ENCODE peak calls at places on chromosomes 4 and X, in four cellular contexts. J, D, W and G are unnamed samples.

GRCh38 chr4:82561745-82562552 is at the start of gene TMEM150C:
- DNase-seq in J (no peak), D (no peak), W (peak; percentile 73), G (no peak)

GRCh38 chr4:1789552-1789951 is 3.5 kb upstream of the FGFR3 start:
- DNase-seq in D (no peak), W (no peak), J (no peak), G (no peak)

GRCh38 chrX:51006068-51006467 is 95.5 kb downstream of the BMP15 start:
- DNase-seq in D (no peak), J (no peak), W (no peak), G (no peak)

GRCh38 chr4:154611833-154612232 is 623 bp downstream of the FGG start:
- DNase-seq in J (no peak), D (no peak), W (no peak), G (no peak)

GRCh38 chr4:38387348-38387747 is 276.7 kb upstream of the KLF3 start:
- DNase-seq in W (no peak), J (peak; percentile 50), D (no peak), G (no peak)

GRCh38 chrX:9542106-9542764 is 77.4 kb downstream of the TBL1X start:
- DNase-seq in D (no peak), J (no peak), W (no peak), G (no peak)

GRCh38 chrX:140709421-140709846 is at the start of gene LINC00632:
- DNase-seq in D (no peak), W (no peak), J (no peak), G (no peak)

GRCh38 chr4:53601251-53601764 is 10.0 kb upstream of the LNX1 start:
- DNase-seq in W (peak; percentile 75), D (no peak), J (peak; percentile 27), G (peak; percentile 48)

GRCh38 chr4:101355767-101356702 is 8.7 kb upstream of the PPP3CA start:
- DNase-seq in W (no peak), D (no peak), J (peak; percentile 81), G (no peak)

GRCh38 chr4:20496078-20496477 is 204.2 kb upstream of the PACRGL start:
- DNase-seq in W (no peak), J (no peak), D (no peak), G (no peak)

GRCh38 chr4:186942745-186943606 is 219.3 kb upstream of the FAT1 start:
- DNase-seq in W (no peak), J (no peak), D (no peak), G (no peak)

GRCh38 chr4:100948911-100949310 is 398.4 kb downstream of the PPP3CA start:
- DNase-seq in W (no peak), D (no peak), J (no peak), G (no peak)

GRCh38 chr4:1351854-1352633 is 5.0 kb downstream of the UVSSA start:
- DNase-seq in J (peak; percentile 52), D (peak; percentile 20), W (peak; percentile 99), G (peak; percentile 68)

GRCh38 chrX:152897216-152898144 is at the start of gene ZNF185:
- DNase-seq in D (no peak), J (no peak), W (peak; percentile 81), G (peak; percentile 47)

GRCh38 chr4:22607382-22607781 is 85.4 kb upstream of the GBA3 start:
- DNase-seq in W (no peak), D (no peak), J (peak; percentile 35), G (peak; percentile 2)

GRCh38 chr4:7134737-7135388 is 57.5 kb upstream of the SORCS2 start:
- DNase-seq in W (no peak), D (no peak), J (no peak), G (no peak)

GRCh38 chr4:7131498-7132031 is 60.8 kb upstream of the SORCS2 start:
- DNase-seq in J (no peak), D (no peak), W (no peak), G (no peak)

GRCh38 chr4:7132249-7132648 is 60.1 kb upstream of the SORCS2 start:
- DNase-seq in W (no peak), D (no peak), J (no peak), G (no peak)

GRCh38 chr4:7130610-7131211 is 61.6 kb upstream of the SORCS2 start:
- DNase-seq in D (no peak), J (no peak), W (no peak), G (no peak)

GRCh38 chr4:7132730-7133582 is 59.4 kb upstream of the SORCS2 start:
- DNase-seq in J (no peak), W (no peak), D (no peak), G (no peak)
- H3K9ac ChIP-seq in J (no peak overlapping the region), W (no peak overlapping the region), D (no peak overlapping the region), G (no peak overlapping the region)

GRCh38 chrX:151759041-151759440 is 24.5 kb downstream of the CNGA2 start:
- DNase-seq in W (no peak), D (no peak), J (no peak), G (no peak)
- H3K27me3 ChIP-seq in W (no peaks in the 10 kb centered on the region), D (no peaks in the 10 kb centered on the region), J (no peaks in the 10 kb centered on the region), G (no peaks in the 10 kb centered on the region)

GRCh38 chrX:72475338-72475737 is 97.3 kb downstream of the HDAC8 start:
- DNase-seq in J (no peak), D (no peak), W (no peak), G (no peak)
- TF ChIP-seq SUZ12 in J (no peak), D (no peak), W (no peak), G (no peak)

DNA sequence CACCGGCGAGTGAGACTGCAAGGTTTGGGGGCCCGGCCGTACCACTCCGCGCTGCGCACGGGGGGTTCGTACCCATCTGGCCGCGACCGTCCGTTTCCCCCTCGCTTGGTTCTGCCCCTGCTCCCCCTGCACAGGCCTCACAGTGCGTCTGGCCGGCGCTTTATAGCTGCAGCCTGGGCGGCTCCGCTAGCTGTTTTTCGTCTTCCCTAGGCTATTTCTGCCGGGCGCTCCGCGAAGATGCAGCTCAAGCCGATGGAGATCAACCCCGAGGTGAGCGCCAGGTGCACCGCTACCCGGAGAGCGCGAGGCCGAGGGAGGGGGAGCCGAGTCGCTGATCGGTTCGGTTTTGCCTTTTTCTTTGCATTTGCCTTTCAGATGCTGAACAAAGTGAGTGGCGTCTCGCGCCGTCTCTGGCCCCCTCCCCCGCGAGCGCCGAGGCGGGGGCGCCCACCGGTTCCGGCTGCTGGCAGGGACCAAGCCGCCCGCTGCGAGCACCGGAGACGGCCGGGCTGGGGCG is at the start of gene UCHL1:
- DNase-seq in D (no peak), W (peak; percentile 95), J (no peak), G (peak; percentile 86)
- H3K9ac ChIP-seq in D (peak within 1 kb of the TSS; percentile 58), W (peak within 1 kb of the TSS; percentile 88), J (no peak within 1 kb of the TSS), G (peak within 1 kb of the TSS; percentile 86)

GRCh38 chrX:17812763-17813162 is 48.3 kb downstream of the RAI2 start:
- DNase-seq in D (no peak), J (no peak), W (no peak), G (peak; percentile 13)

GRCh38 chrX:17814059-17814458 is 47.0 kb downstream of the RAI2 start:
- DNase-seq in J (no peak), D (no peak), W (no peak), G (no peak)

GRCh38 chrX:17813277-17813676 is 47.8 kb downstream of the RAI2 start:
- DNase-seq in D (no peak), J (no peak), W (no peak), G (no peak)

GRCh38 chrX:17809273-17809672 is 51.8 kb downstream of the RAI2 start:
- DNase-seq in J (no peak), W (no peak), D (no peak), G (no peak)

DNA sequence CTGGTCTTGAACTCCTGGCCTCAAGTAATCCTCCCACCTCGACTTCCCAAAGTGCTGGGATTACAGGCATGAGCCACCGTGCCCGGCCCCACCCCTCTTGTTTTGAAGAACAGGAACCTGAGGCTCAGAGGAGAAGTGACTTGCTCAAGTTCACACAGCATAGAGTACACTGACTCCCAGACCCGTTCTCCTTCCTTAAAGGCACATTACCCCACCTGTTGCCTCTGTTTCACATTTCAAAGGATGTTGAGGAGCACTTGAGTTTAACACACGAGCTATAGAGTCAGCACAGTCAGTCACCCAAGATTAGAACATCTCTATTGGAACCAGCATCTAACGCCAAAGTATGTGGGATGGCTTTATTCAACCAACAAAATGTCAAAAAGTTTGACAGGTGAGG is 51.1 kb downstream of the RAI2 start:
- DNase-seq in J (no peak), W (no peak), D (no peak), G (no peak)
- H3K27me3 ChIP-seq in J (no peaks in the 10 kb centered on the region), W (no peaks in the 10 kb centered on the region), D (no peaks in the 10 kb centered on the region), G (no peaks in the 10 kb centered on the region)

GRCh38 chr4:11487876-11488545 is 59.3 kb upstream of the HS3ST1 start:
- DNase-seq in D (no peak), W (no peak), J (no peak), G (no peak)
- TF ChIP-seq SUZ12 in D (no peak), W (no peak), J (no peak), G (no peak)

GRCh38 chr4:28832445-28832844 is 1887.7 kb upstream of the PCDH7 start:
- DNase-seq in D (no peak), J (no peak), W (no peak), G (no peak)
- H3K9ac ChIP-seq in D (no peak overlapping the region), J (no peak overlapping the region), W (no peak overlapping the region), G (no peak overlapping the region)